ENCODE peak calls at places on chromosomes 3 and 15, in ten cellular contexts. B, T, K, A, D, R, J, U, S and W are unnamed samples.

GRCh38 chr15:39976291-39977274 is 42.7 kb downstream of the EIF2AK4 start:
- DNase-seq in D (peak; percentile 90), K (peak; percentile 72), T (peak; percentile 71), R (peak; percentile 59), S (peak; percentile 33), J (peak; percentile 35), A (peak; percentile 52), U (peak; percentile 43), B (peak; percentile 45), W (peak; percentile 89)

GRCh38 chr3:187773233-187773962 is 28.1 kb upstream of the BCL6 start:
- DNase-seq in A (no peak), S (no peak), R (no peak), T (no peak), D (no peak), K (no peak), B (no peak), J (no peak), U (no peak), W (no peak)

GRCh38 chr3:179266701-179267211 is 15.8 kb upstream of the KCNMB3 start:
- DNase-seq in J (no peak), S (no peak), A (no peak), U (no peak), T (no peak), K (no peak), D (no peak), R (no peak), B (no peak), W (no peak)

GRCh38 chr15:80403712-80404056 is 498 bp upstream of the ARNT2 start:
- DNase-seq in S (no peak), U (no peak), J (peak; percentile 49), K (no peak), B (peak; percentile 20), A (no peak), T (peak; percentile 71), D (peak; percentile 66), R (peak; percentile 51), W (no peak)

GRCh38 chr15:56821721-56822425 is 88.6 kb upstream of the ZNF280D start:
- DNase-seq in R (peak; percentile 53), A (peak; percentile 77), J (peak; percentile 14), S (peak; percentile 54), T (no peak), K (peak; percentile 50), B (peak; percentile 60), D (peak; percentile 69), U (peak; percentile 31), W (peak; percentile 78)

GRCh38 chr15:62059818-62060115 is 480 bp downstream of the VPS13C start:
- DNase-seq in D (no peak), B (no peak), S (peak; percentile 53), T (peak; percentile 80), A (peak; percentile 51), J (no peak), K (peak; percentile 58), U (peak; percentile 31), R (peak; percentile 69), W (peak; percentile 84)

GRCh38 chr3:126197854-126198584 is 17.6 kb upstream of the ALDH1L1 start:
- DNase-seq in R (peak; percentile 57), D (peak; percentile 88), B (peak; percentile 67), J (no peak), U (peak; percentile 54), A (peak; percentile 60), S (peak; percentile 30), K (peak; percentile 51), T (no peak), W (peak; percentile 88)

GRCh38 chr3:153268564-153269279 is 106.7 kb downstream of the RAP2B start:
- DNase-seq in D (no peak), R (no peak), A (no peak), S (no peak), U (no peak), T (no peak), J (no peak), K (no peak), B (no peak), W (no peak)

GRCh38 chr3:98326945-98327344 is 26.7 kb upstream of the OR5K4 start:
- DNase-seq in B (no peak), J (no peak), T (no peak), A (no peak), U (no peak), D (peak; percentile 33), K (no peak), S (no peak), R (no peak), W (no peak)

GRCh38 chr3:143083781-143084180 is 35.8 kb upstream of the CHST2 start:
- DNase-seq in T (no peak), D (no peak), K (no peak), R (no peak), A (no peak), J (no peak), S (no peak), B (no peak), U (no peak), W (no peak)

GRCh38 chr15:85462029-85462428 is 81.6 kb downstream of the AKAP13 start:
- DNase-seq in B (no peak), T (no peak), U (no peak), D (no peak), R (no peak), S (no peak), J (no peak), K (no peak), A (no peak), W (no peak)

GRCh38 chr3:129591932-129592331 is 14.5 kb downstream of the PLXND1 start:
- DNase-seq in U (no peak), K (no peak), S (no peak), A (no peak), J (no peak), D (no peak), B (no peak), R (no peak), T (no peak), W (no peak)
- H3K27ac ChIP-seq in U (peak overlapping the region; percentile 97), K (peak overlapping the region; percentile 68), S (no peak overlapping the region), A (no peak overlapping the region), J (no peak overlapping the region), D (no peak overlapping the region), B (peak overlapping the region; percentile 97), R (peak overlapping the region; percentile 89), T (peak overlapping the region; percentile 84), W (no peak overlapping the region)

DNA sequence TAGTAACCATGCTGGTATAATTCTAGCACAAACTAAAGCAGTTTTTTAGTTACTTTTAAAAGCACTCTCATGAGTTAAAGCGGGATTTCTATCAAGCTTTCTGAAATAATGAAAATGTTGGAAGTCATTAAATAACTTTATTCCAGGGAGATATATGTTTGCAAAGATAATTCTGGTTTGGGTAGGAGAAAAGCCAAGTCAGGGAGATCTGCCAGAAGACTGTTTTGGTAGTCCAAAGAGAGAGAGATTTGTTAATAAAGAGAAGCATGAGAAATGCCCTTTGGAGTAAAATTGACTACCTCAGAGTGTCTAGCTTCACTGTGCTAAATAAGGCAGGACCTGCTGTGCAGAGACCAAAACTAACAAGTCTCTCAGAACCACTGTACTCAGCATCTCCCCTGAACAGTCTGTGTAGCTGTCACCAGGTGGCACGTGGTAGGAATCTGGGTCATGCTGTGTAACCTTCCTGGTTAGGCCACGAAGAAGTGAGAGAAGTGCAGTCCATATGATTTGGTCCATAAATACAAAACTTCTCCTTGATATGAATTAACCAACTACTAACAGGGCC is 31.6 kb upstream of the SLC35G2 start:
- DNase-seq in D (no peak), T (no peak), R (no peak), A (peak; percentile 45), B (no peak), J (no peak), K (no peak), S (peak; percentile 6), U (no peak), W (no peak)
- H3K4me3 ChIP-seq in D (no peak overlapping the region), T (no peak overlapping the region), R (no peak overlapping the region), A (no peak overlapping the region), B (no peak overlapping the region), J (no peak overlapping the region), K (no peak overlapping the region), S (no peak overlapping the region), U (no peak overlapping the region), W (peak overlapping the region; percentile 32)

GRCh38 chr3:172129868-172130751 is 90.7 kb downstream of the FNDC3B start:
- DNase-seq in J (no peak), U (peak; percentile 95), A (peak; percentile 99), S (peak; percentile 31), K (peak; percentile 86), B (peak; percentile 94), D (no peak), R (peak; percentile 93), T (peak; percentile 92), W (peak; percentile 95)

GRCh38 chr3:172129534-172129867 is 90.1 kb downstream of the FNDC3B start:
- DNase-seq in D (no peak), B (no peak), T (no peak), R (no peak), A (no peak), K (no peak), S (no peak), J (no peak), U (no peak), W (no peak)

GRCh38 chr3:172127929-172128580 is 88.7 kb downstream of the FNDC3B start:
- DNase-seq in A (no peak), D (no peak), S (no peak), K (no peak), B (no peak), J (no peak), R (no peak), U (no peak), T (no peak), W (no peak)

GRCh38 chr3:172127141-172127540 is 87.8 kb downstream of the FNDC3B start:
- DNase-seq in D (no peak), J (no peak), K (no peak), A (no peak), T (no peak), S (no peak), U (no peak), R (no peak), B (no peak), W (no peak)

GRCh38 chr3:172128852-172129251 is 89.5 kb downstream of the FNDC3B start:
- DNase-seq in T (no peak), R (no peak), U (no peak), K (no peak), S (no peak), A (no peak), J (no peak), D (no peak), B (no peak), W (no peak)
- H3K27ac ChIP-seq in T (peak overlapping the region; percentile 56), R (peak overlapping the region; percentile 83), U (peak overlapping the region; percentile 79), K (no peak overlapping the region), S (no peak overlapping the region), A (peak overlapping the region; percentile 67), J (no peak overlapping the region), D (peak overlapping the region; percentile 26), B (peak overlapping the region; percentile 82), W (no peak overlapping the region)

GRCh38 chr15:31228980-31229826 is 97.4 kb upstream of the KLF13 start:
- DNase-seq in B (no peak), D (peak; percentile 29), T (peak; percentile 81), A (no peak), R (peak; percentile 74), S (no peak), K (no peak), U (no peak), J (no peak), W (no peak)
- H3K4me3 ChIP-seq in B (no peak overlapping the region), D (no peak overlapping the region), T (no peak overlapping the region), A (no peak overlapping the region), R (peak overlapping the region; percentile 27), S (no peak overlapping the region), K (no peak overlapping the region), U (no peak overlapping the region), J (no peak overlapping the region), W (no peak overlapping the region)